ENCODE peak calls at places on chromosomes 3 and 15, in nine cellular contexts. One of them, this sample, is unnamed.

GRCh38 chr3:39139442-39139841 is 13.9 kb downstream of the CSRNP1 start:
- DNase-seq in SK-N-SH: no peak
- DNase-seq in ovary: no peak
- DNase-seq in fibroblast of lung: no peak
- DNase-seq in CD8-positive, alpha-beta memory T cell: no peak
- DNase-seq in HepG2: no peak
- DNase-seq in OCI-LY7: no peak
- DNase-seq in uterus: no peak
- DNase-seq in CD8-positive, alpha-beta T cell: no peak
- DNase-seq in this sample: no peak

GRCh38 chr3:17579289-17580031 is 163.0 kb downstream of the TBC1D5 start:
- DNase-seq in HepG2: no peak
- DNase-seq in OCI-LY7: no peak
- DNase-seq in CD8-positive, alpha-beta memory T cell: no peak
- DNase-seq in ovary: no peak
- DNase-seq in SK-N-SH: no peak
- DNase-seq in uterus: no peak
- DNase-seq in fibroblast of lung: no peak
- DNase-seq in CD8-positive, alpha-beta T cell: no peak
- DNase-seq in this sample: no peak

GRCh38 chr3:128804017-128804816 is 75.2 kb upstream of the ACAD9 start:
- DNase-seq in ovary: no peak
- DNase-seq in uterus: no peak
- DNase-seq in HepG2: no peak
- DNase-seq in CD8-positive, alpha-beta T cell: peak; percentile 67
- DNase-seq in OCI-LY7: peak; percentile 85
- DNase-seq in SK-N-SH: no peak
- DNase-seq in CD8-positive, alpha-beta memory T cell: peak; percentile 82
- DNase-seq in fibroblast of lung: peak; percentile 57
- DNase-seq in this sample: no peak

GRCh38 chr15:52699457-52699856 is 20.3 kb upstream of the ATOSA start:
- DNase-seq in uterus: no peak
- DNase-seq in ovary: no peak
- DNase-seq in SK-N-SH: no peak
- DNase-seq in fibroblast of lung: no peak
- DNase-seq in CD8-positive, alpha-beta T cell: no peak
- DNase-seq in CD8-positive, alpha-beta memory T cell: no peak
- DNase-seq in HepG2: no peak
- DNase-seq in OCI-LY7: no peak
- DNase-seq in this sample: no peak

GRCh38 chr15:44489464-44489863 is 47.5 kb upstream of the EIF3J start:
- DNase-seq in uterus: no peak
- DNase-seq in ovary: no peak
- DNase-seq in SK-N-SH: no peak
- DNase-seq in OCI-LY7: no peak
- DNase-seq in HepG2: peak; percentile 5
- DNase-seq in CD8-positive, alpha-beta memory T cell: no peak
- DNase-seq in CD8-positive, alpha-beta T cell: no peak
- DNase-seq in fibroblast of lung: peak; percentile 83
- DNase-seq in this sample: no peak

GRCh38 chr15:70486451-70487379 is 276.6 kb downstream of the UACA start:
- DNase-seq in CD8-positive, alpha-beta memory T cell: no peak
- DNase-seq in uterus: no peak
- DNase-seq in HepG2: no peak
- DNase-seq in fibroblast of lung: peak; percentile 99
- DNase-seq in ovary: no peak
- DNase-seq in OCI-LY7: no peak
- DNase-seq in SK-N-SH: no peak
- DNase-seq in CD8-positive, alpha-beta T cell: peak; percentile 75
- DNase-seq in this sample: no peak

GRCh38 chr3:194450341-194450740 is 36.5 kb downstream of the ATP13A3 start:
- DNase-seq in ovary: no peak
- DNase-seq in HepG2: no peak
- DNase-seq in OCI-LY7: no peak
- DNase-seq in CD8-positive, alpha-beta T cell: no peak
- DNase-seq in fibroblast of lung: no peak
- DNase-seq in uterus: no peak
- DNase-seq in SK-N-SH: no peak
- DNase-seq in CD8-positive, alpha-beta memory T cell: no peak
- DNase-seq in this sample: no peak

GRCh38 chr3:108110965-108111364 is 20.1 kb upstream of the CD47 start:
- DNase-seq in HepG2: no peak
- DNase-seq in fibroblast of lung: no peak
- DNase-seq in uterus: no peak
- DNase-seq in CD8-positive, alpha-beta T cell: no peak
- DNase-seq in CD8-positive, alpha-beta memory T cell: no peak
- DNase-seq in OCI-LY7: no peak
- DNase-seq in SK-N-SH: no peak
- DNase-seq in ovary: no peak
- DNase-seq in this sample: no peak

GRCh38 chr3:51137715-51138114 is 247.4 kb upstream of the MANF start:
- DNase-seq in OCI-LY7: no peak
- DNase-seq in SK-N-SH: no peak
- DNase-seq in CD8-positive, alpha-beta memory T cell: no peak
- DNase-seq in uterus: no peak
- DNase-seq in HepG2: no peak
- DNase-seq in CD8-positive, alpha-beta T cell: no peak
- DNase-seq in ovary: no peak
- DNase-seq in fibroblast of lung: no peak
- DNase-seq in this sample: no peak

GRCh38 chr15:97087337-97087736 is 756.8 kb downstream of the NR2F2 start:
- DNase-seq in fibroblast of lung: peak; percentile 9
- DNase-seq in CD8-positive, alpha-beta memory T cell: no peak
- DNase-seq in uterus: no peak
- DNase-seq in CD8-positive, alpha-beta T cell: no peak
- DNase-seq in OCI-LY7: no peak
- DNase-seq in SK-N-SH: no peak
- DNase-seq in HepG2: no peak
- DNase-seq in ovary: no peak
- DNase-seq in this sample: no peak

GRCh38 chr3:57998366-57999283 is 9.6 kb upstream of the FLNB start:
- DNase-seq in SK-N-SH: peak; percentile 42
- DNase-seq in HepG2: peak; percentile 77
- DNase-seq in ovary: no peak
- DNase-seq in uterus: no peak
- DNase-seq in OCI-LY7: peak; percentile 38
- DNase-seq in CD8-positive, alpha-beta T cell: no peak
- DNase-seq in fibroblast of lung: no peak
- DNase-seq in CD8-positive, alpha-beta memory T cell: no peak
- DNase-seq in this sample: no peak
- H3K4me3 ChIP-seq in SK-N-SH: no peak overlapping the region
- H3K4me3 ChIP-seq in HepG2: peak overlapping the region; percentile 29
- H3K4me3 ChIP-seq in ovary: no peak overlapping the region
- H3K4me3 ChIP-seq in uterus: no peak overlapping the region
- H3K4me3 ChIP-seq in OCI-LY7: peak overlapping the region; percentile 33
- H3K4me3 ChIP-seq in CD8-positive, alpha-beta T cell: peak overlapping the region; percentile 28
- H3K4me3 ChIP-seq in fibroblast of lung: no peak overlapping the region
- H3K4me3 ChIP-seq in CD8-positive, alpha-beta memory T cell: peak overlapping the region; percentile 27
- H3K4me3 ChIP-seq in this sample: peak overlapping the region; percentile 7

DNA sequence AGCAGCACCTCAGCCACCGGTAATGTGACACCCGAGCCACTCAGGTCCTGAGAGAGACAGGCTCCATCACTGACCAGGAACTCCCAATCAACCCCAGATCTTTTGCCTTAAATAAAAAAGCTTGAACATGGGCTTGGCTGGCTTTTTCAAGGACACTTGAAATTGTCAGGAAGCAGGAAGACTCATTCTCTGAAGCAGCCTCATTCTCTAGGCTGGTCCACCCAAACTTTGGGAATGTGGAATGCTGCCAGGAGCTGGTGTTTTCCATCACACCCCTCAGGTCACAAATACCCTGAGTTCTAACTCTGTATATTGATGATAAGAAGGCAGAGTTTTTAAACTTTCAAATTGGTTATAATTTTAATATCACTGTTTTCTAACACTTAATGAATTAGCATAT is 17.0 kb downstream of the CXCR6 start:
- DNase-seq in CD8-positive, alpha-beta T cell: no peak
- DNase-seq in uterus: no peak
- DNase-seq in ovary: no peak
- DNase-seq in HepG2: no peak
- DNase-seq in OCI-LY7: no peak
- DNase-seq in CD8-positive, alpha-beta memory T cell: no peak
- DNase-seq in fibroblast of lung: no peak
- DNase-seq in SK-N-SH: no peak
- DNase-seq in this sample: no peak
- H3K36me3 ChIP-seq in CD8-positive, alpha-beta T cell: peaks cover 82% of the 10 kb centered on the region
- H3K36me3 ChIP-seq in uterus: no peaks in the 10 kb centered on the region
- H3K36me3 ChIP-seq in ovary: no peaks in the 10 kb centered on the region
- H3K36me3 ChIP-seq in HepG2: peaks cover 84% of the 10 kb centered on the region
- H3K36me3 ChIP-seq in OCI-LY7: peaks cover 94% of the 10 kb centered on the region
- H3K36me3 ChIP-seq in CD8-positive, alpha-beta memory T cell: peaks cover 86% of the 10 kb centered on the region
- H3K36me3 ChIP-seq in fibroblast of lung: peaks cover 13% of the 10 kb centered on the region
- H3K36me3 ChIP-seq in SK-N-SH: peaks cover 43% of the 10 kb centered on the region
- H3K36me3 ChIP-seq in this sample: peaks cover 100% of the 10 kb centered on the region

DNA sequence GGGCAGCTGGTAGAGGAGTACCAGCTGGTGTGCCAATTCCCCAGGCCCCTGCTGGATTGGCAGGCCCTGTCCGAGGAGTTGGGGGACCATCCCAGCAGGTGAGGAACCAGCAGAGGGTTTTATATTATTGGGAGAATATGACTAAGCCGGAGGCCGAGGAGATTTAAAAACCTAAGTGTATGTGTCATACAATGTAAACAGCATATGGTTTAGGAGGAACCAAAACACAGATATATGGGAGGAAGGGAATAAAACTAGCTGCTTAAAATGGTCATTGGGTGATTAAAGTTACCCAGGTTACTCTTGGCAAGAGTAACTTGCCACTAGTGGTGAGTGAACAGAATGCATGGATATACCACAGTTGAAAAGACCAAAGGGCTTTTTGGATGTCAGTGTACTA is 22.1 kb downstream of the SNRPN start:
- DNase-seq in SK-N-SH: no peak
- DNase-seq in CD8-positive, alpha-beta T cell: no peak
- DNase-seq in HepG2: no peak
- DNase-seq in ovary: no peak
- DNase-seq in OCI-LY7: no peak
- DNase-seq in CD8-positive, alpha-beta memory T cell: no peak
- DNase-seq in fibroblast of lung: no peak
- DNase-seq in uterus: no peak
- DNase-seq in this sample: no peak
- H3K9me3 ChIP-seq in SK-N-SH: no peaks in the 10 kb centered on the region
- H3K9me3 ChIP-seq in CD8-positive, alpha-beta T cell: peaks cover 38% of the 10 kb centered on the region
- H3K9me3 ChIP-seq in HepG2: peaks cover 66% of the 10 kb centered on the region
- H3K9me3 ChIP-seq in ovary: peaks cover 53% of the 10 kb centered on the region
- H3K9me3 ChIP-seq in OCI-LY7: no peaks in the 10 kb centered on the region
- H3K9me3 ChIP-seq in CD8-positive, alpha-beta memory T cell: no peaks in the 10 kb centered on the region
- H3K9me3 ChIP-seq in fibroblast of lung: no peaks in the 10 kb centered on the region
- H3K9me3 ChIP-seq in uterus: no peaks in the 10 kb centered on the region
- H3K9me3 ChIP-seq in this sample: no peaks in the 10 kb centered on the region

GRCh38 chr3:120601554-120601953 is 5.4 kb downstream of the NDUFB4 start:
- DNase-seq in CD8-positive, alpha-beta T cell: no peak
- DNase-seq in uterus: no peak
- DNase-seq in fibroblast of lung: no peak
- DNase-seq in ovary: no peak
- DNase-seq in CD8-positive, alpha-beta memory T cell: no peak
- DNase-seq in SK-N-SH: peak; percentile 59
- DNase-seq in OCI-LY7: no peak
- DNase-seq in HepG2: no peak
- DNase-seq in this sample: no peak

GRCh38 chr3:120596853-120597223 is 702 bp downstream of the NDUFB4 start:
- DNase-seq in CD8-positive, alpha-beta memory T cell: no peak
- DNase-seq in HepG2: no peak
- DNase-seq in OCI-LY7: no peak
- DNase-seq in uterus: no peak
- DNase-seq in CD8-positive, alpha-beta T cell: no peak
- DNase-seq in ovary: no peak
- DNase-seq in fibroblast of lung: no peak
- DNase-seq in SK-N-SH: no peak
- DNase-seq in this sample: no peak

GRCh38 chr3:120596116-120596852 is at the start of gene NDUFB4:
- DNase-seq in OCI-LY7: peak; percentile 99
- DNase-seq in SK-N-SH: peak; percentile 93
- DNase-seq in CD8-positive, alpha-beta memory T cell: peak; percentile 93
- DNase-seq in ovary: peak; percentile 98
- DNase-seq in HepG2: peak; percentile 98
- DNase-seq in CD8-positive, alpha-beta T cell: peak; percentile 96
- DNase-seq in uterus: peak; percentile 95
- DNase-seq in fibroblast of lung: peak; percentile 99
- DNase-seq in this sample: peak; percentile 98

GRCh38 chr3:120597445-120598049 is 1.4 kb downstream of the NDUFB4 start:
- DNase-seq in uterus: no peak
- DNase-seq in ovary: no peak
- DNase-seq in SK-N-SH: no peak
- DNase-seq in OCI-LY7: no peak
- DNase-seq in CD8-positive, alpha-beta memory T cell: no peak
- DNase-seq in fibroblast of lung: no peak
- DNase-seq in CD8-positive, alpha-beta T cell: no peak
- DNase-seq in HepG2: no peak
- DNase-seq in this sample: no peak

DNA sequence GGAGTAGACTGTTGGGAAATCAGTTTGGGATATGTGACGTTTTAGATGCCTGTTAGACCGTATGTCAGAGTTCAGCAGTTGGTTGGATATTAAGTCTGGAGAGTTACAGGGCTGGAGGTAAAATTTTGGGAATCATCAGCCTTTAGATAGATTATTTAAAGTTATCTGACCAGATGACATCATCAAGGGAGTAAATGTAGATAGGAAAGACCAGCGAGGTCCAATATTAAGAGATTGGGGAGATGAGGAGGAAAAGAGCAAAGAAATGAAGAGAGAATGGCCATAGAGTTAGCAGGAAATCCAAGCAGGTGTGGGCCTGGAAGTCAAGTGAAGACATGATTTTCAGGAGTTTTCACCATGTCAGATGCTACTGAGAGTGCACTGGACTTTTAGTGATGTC is 3.1 kb downstream of the NDUFB4 start:
- DNase-seq in fibroblast of lung: no peak
- DNase-seq in ovary: no peak
- DNase-seq in CD8-positive, alpha-beta memory T cell: no peak
- DNase-seq in uterus: no peak
- DNase-seq in HepG2: no peak
- DNase-seq in OCI-LY7: no peak
- DNase-seq in CD8-positive, alpha-beta T cell: no peak
- DNase-seq in SK-N-SH: no peak
- DNase-seq in this sample: no peak
- H3K4me3 ChIP-seq in fibroblast of lung: no peak overlapping the region
- H3K4me3 ChIP-seq in ovary: no peak overlapping the region
- H3K4me3 ChIP-seq in CD8-positive, alpha-beta memory T cell: no peak overlapping the region
- H3K4me3 ChIP-seq in uterus: no peak overlapping the region
- H3K4me3 ChIP-seq in HepG2: no peak overlapping the region
- H3K4me3 ChIP-seq in OCI-LY7: no peak overlapping the region
- H3K4me3 ChIP-seq in CD8-positive, alpha-beta T cell: no peak overlapping the region
- H3K4me3 ChIP-seq in SK-N-SH: no peak overlapping the region
- H3K4me3 ChIP-seq in this sample: no peak overlapping the region

DNA sequence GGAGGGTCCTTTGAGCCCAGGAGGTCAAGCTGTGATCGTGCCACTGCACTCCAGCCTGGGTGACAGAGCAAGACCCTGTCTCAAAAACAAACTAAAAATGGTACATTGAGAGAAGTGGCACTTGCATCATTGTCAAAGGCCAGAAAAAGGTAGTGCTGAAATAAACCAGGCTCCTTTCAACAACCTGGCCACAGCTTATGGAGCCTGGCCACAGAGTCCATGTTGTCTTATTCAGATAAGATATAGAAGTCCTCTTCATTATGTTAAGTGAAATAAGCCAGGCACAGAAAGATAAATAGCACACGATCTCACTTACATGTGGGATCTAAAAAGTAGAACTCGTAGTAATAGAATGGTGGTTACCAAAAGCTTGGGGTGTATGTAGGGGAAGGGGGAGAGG is 34.7 kb downstream of the EMC4 start:
- DNase-seq in ovary: no peak
- DNase-seq in OCI-LY7: no peak
- DNase-seq in uterus: no peak
- DNase-seq in CD8-positive, alpha-beta T cell: no peak
- DNase-seq in fibroblast of lung: no peak
- DNase-seq in HepG2: no peak
- DNase-seq in CD8-positive, alpha-beta memory T cell: no peak
- DNase-seq in SK-N-SH: no peak
- DNase-seq in this sample: no peak
- H3K36me3 ChIP-seq in ovary: no peaks in the 10 kb centered on the region
- H3K36me3 ChIP-seq in OCI-LY7: no peaks in the 10 kb centered on the region
- H3K36me3 ChIP-seq in uterus: no peaks in the 10 kb centered on the region
- H3K36me3 ChIP-seq in CD8-positive, alpha-beta T cell: peaks cover 18% of the 10 kb centered on the region
- H3K36me3 ChIP-seq in fibroblast of lung: no peaks in the 10 kb centered on the region
- H3K36me3 ChIP-seq in HepG2: peaks cover 15% of the 10 kb centered on the region
- H3K36me3 ChIP-seq in CD8-positive, alpha-beta memory T cell: no peaks in the 10 kb centered on the region
- H3K36me3 ChIP-seq in SK-N-SH: peaks cover 11% of the 10 kb centered on the region
- H3K36me3 ChIP-seq in this sample: peaks cover 55% of the 10 kb centered on the region

This sample was measured in esophagus muscularis mucosa.